ENCODE peak calls at places on chromosomes 13 and 19, in eight cellular contexts. X is endodermal cell; G is A549; Q is effector memory CD4-positive, alpha-beta T cell; B is gastrocnemius medialis; D is HCT116; V is GM23248; Y is CD8-positive, alpha-beta memory T cell. K is an unnamed sample. For H3K4me1, the result is how much of the 10 kb centered on the place peaks cover.

GRCh38 chr13:84574851-84575250 is 692.6 kb upstream of the SLITRK1 start:
- DNase-seq in X (no peak), G (peak), Q (no peak), B (no peak), D (no peak), V (peak), Y (no peak), K (no peak)

GRCh38 chr13:106138620-106139019 is 396.8 kb downstream of the EFNB2 start:
- DNase-seq in X (no peak), G (no peak), Q (no peak), B (no peak), D (no peak), V (no peak), Y (no peak), K (no peak)

GRCh38 chr19:35585844-35586243 is at the start of gene PMIS2:
- DNase-seq in X (peak), G (peak), Q (no peak), B (no peak), D (no peak), V (no peak), Y (no peak), K (no peak)

GRCh38 chr13:113951246-113951999 is 22.5 kb downstream of the C13orf46 start:
- DNase-seq in X (peak), G (peak), Q (peak), B (peak), D (peak), V (peak), Y (peak), K (peak)

GRCh38 chr13:87975035-87975434 is 303.9 kb downstream of the SLITRK5 start:
- DNase-seq in X (no peak), G (no peak), Q (no peak), B (no peak), D (no peak), V (no peak), Y (no peak), K (no peak)

GRCh38 chr19:18119243-18120105 is 21.9 kb downstream of the MAST3 start:
- DNase-seq in X (no peak), G (no peak), Q (peak), B (no peak), D (no peak), V (no peak), Y (peak), K (no peak)

GRCh38 chr13:21849323-21849722 is 178.4 kb downstream of the FGF9 start:
- DNase-seq in X (peak), G (peak), Q (peak), B (no peak), D (peak), V (peak), Y (peak), K (no peak)

GRCh38 chr13:114064516-114065140 is 67.8 kb downstream of the RASA3 start:
- DNase-seq in X (no peak), G (peak), Q (no peak), B (no peak), D (no peak), V (peak), Y (no peak), K (no peak)

GRCh38 chr13:38514575-38514974 is 164.9 kb downstream of the UFM1 start:
- DNase-seq in X (no peak), G (no peak), Q (no peak), B (no peak), D (no peak), V (no peak), Y (no peak), K (no peak)

GRCh38 chr13:46964789-46965527 is 68.1 kb upstream of the HTR2A start:
- DNase-seq in X (no peak), G (no peak), Q (no peak), B (no peak), D (no peak), V (peak), Y (no peak), K (no peak)

GRCh38 chr13:28622286-28622685 is 36.6 kb upstream of the POMP start:
- DNase-seq in X (no peak), G (no peak), Q (no peak), B (peak), D (no peak), V (no peak), Y (no peak), K (peak)

GRCh38 chr19:35717665-35718344 is at the start of gene KMT2B:
- DNase-seq in X (no peak), G (peak), Q (no peak), B (peak), D (no peak), V (no peak), Y (no peak), K (no peak)

GRCh38 chr19:37855098-37855497 is 51.3 kb downstream of the WDR87 start:
- DNase-seq in X (no peak), G (no peak), Q (no peak), B (no peak), D (no peak), V (peak), Y (no peak), K (no peak)

GRCh38 chr13:47211106-47211505 is 314.3 kb upstream of the HTR2A start:
- DNase-seq in X (peak), G (no peak), Q (no peak), B (no peak), D (no peak), V (peak), Y (no peak), K (no peak)

GRCh38 chr13:80086304-80086721 is 254.6 kb downstream of the SPRY2 start:
- DNase-seq in X (no peak), G (peak), Q (no peak), B (no peak), D (no peak), V (peak), Y (no peak), K (no peak)

GRCh38 chr13:24802074-24802473 is 38.1 kb downstream of the RNF17 start:
- DNase-seq in X (no peak), G (peak), Q (no peak), B (no peak), D (no peak), V (peak), Y (no peak), K (no peak)

GRCh38 chr19:35045667-35046300 is 4.3 kb downstream of the HPN start:
- DNase-seq in X (peak), G (peak), Q (no peak), B (no peak), D (no peak), V (peak), Y (no peak), K (no peak)

GRCh38 chr19:16197188-16197621 is 506 bp upstream of the AP1M1 start:
- DNase-seq in X (no peak), G (no peak), Q (no peak), B (no peak), D (no peak), V (peak), Y (no peak), K (no peak)

GRCh38 chr13:32988588-32989256 is 27.5 kb upstream of the KL start:
- DNase-seq in X (no peak), G (no peak), Q (no peak), B (no peak), D (no peak), V (peak), Y (no peak), K (no peak)

DNA sequence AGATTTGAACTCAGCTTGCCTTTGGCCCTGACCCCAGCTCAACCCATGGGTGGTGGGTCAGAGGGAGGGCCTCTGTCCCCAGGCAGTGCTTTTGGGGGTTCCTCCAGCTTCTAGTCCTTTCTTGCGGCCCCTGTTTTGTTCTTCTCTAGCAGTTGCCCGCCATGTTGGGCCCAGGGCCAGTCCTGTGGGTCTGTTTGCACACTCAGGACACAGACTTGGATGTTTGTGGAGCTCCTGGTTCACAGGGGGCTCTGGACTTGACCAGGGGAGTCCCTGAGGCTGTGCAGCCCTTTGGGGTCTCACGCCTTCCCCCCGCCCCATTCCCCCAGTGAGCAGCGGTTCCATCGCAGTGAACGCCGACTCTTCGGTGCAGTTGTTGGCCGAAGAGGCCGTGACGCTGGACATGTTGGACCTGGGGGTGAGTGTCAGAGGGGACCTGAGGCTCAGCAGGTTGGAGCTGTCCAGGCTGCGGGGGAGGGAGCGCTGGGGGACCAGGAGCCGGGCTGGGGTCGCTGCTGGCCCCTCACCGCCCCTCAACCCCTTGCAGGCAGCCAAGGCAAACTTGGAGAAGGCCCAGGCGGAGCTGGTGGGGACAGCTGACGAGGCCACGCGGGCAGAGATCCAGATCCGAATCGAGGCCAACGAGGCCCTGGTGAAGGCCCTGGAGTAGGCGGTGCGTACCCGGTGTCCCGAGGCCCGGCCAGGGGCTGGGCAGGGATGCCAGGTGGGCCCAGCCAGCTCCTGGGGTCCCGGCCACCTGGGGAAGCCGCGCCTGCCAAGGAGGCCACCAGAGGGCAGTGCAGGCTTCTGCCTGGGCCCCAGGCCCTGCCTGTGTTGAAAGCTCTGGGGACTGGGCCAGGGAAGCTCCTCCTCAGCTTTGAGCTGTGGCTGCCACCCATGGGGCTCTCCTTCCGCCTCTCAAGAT is 2.5 kb downstream of the ATP5F1D start:
- DNase-seq in X (peak), G (peak), Q (peak), B (peak), D (no peak), V (peak), Y (peak), K (peak)
- H3K4me3 ChIP-seq in X (no peak), G (peak), Q (no peak), B (peak), D (peak), V (peak), Y (no peak), K (peak)

GRCh38 chr19:55432355-55432959 is 10.6 kb downstream of the SHISA7 start:
- DNase-seq in X (peak), G (no peak), Q (no peak), B (no peak), D (no peak), V (peak), Y (no peak), K (no peak)

GRCh38 chr19:55435020-55435419 is 8.1 kb downstream of the SHISA7 start:
- DNase-seq in X (no peak), G (no peak), Q (no peak), B (no peak), D (no peak), V (no peak), Y (no peak), K (no peak)

GRCh38 chr19:55434356-55434755 is 8.7 kb downstream of the SHISA7 start:
- DNase-seq in X (no peak), G (no peak), Q (no peak), B (no peak), D (no peak), V (no peak), Y (no peak), K (no peak)

GRCh38 chr19:55431183-55431582 is 11.9 kb downstream of the SHISA7 start:
- DNase-seq in X (no peak), G (no peak), Q (no peak), B (no peak), D (no peak), V (peak), Y (no peak), K (no peak)

DNA sequence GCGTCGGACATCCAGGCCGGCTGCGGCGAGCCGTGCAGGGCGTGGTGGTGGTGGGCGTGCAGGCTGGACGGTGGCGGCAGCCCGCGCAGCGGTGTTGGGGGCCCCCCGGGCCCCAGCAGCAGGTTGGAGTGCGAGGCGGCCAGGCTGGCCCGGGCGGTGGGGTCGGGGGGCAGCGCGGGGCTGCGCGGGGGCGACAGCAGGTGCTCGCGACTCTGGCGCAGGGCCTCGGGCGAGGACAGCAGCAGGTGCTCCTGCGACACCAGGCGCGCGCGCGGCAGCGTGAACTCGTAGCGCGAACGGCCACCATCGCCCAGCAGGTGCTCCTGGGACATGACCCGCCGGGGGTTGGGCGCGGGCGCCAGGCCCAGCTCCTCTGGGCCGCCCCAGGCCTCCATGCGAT is 9.8 kb downstream of the SHISA7 start:
- DNase-seq in X (peak), G (no peak), Q (no peak), B (no peak), D (no peak), V (no peak), Y (no peak), K (no peak)
- H3K4me1 ChIP-seq in X (under half), G (under half), Q (under half), B (under half), D (under half), V (under half), Y (under half), K (under half)

DNA sequence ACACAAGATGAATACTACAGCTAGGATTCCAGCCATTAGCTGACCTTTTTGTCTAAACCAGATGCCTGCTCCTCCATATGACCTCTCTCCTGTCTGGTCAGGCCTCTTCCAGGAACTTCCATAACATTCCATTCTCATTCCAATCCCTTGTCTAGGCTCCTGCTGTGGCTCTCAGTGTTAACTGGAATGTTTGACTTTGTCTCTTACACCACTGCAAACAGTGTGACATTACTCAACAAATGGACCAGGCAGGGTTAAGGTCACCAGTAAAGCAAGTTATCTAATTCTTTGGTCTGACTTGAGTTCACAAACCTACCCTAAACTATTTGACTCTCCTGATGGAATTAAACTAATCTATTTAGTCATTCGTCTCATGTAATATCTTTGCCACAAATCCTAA is 2.1 kb upstream of the GPC6 start:
- DNase-seq in X (peak), G (peak), Q (no peak), B (no peak), D (no peak), V (peak), Y (no peak), K (no peak)
- H3K27ac ChIP-seq in X (peak), G (peak), Q (no peak), B (no peak), D (no peak), V (no peak), Y (no peak), K (no peak)

GRCh38 chr19:12875086-12875485 is 6.2 kb downstream of the DNASE2 start:
- DNase-seq in X (no peak), G (no peak), Q (no peak), B (no peak), D (no peak), V (no peak), Y (no peak), K (no peak)

GRCh38 chr19:12872255-12872654 is 9.0 kb downstream of the DNASE2 start:
- DNase-seq in X (no peak), G (no peak), Q (no peak), B (no peak), D (no peak), V (no peak), Y (no peak), K (no peak)

GRCh38 chr19:12873891-12874745 is 7.1 kb downstream of the DNASE2 start:
- DNase-seq in X (no peak), G (no peak), Q (no peak), B (no peak), D (no peak), V (no peak), Y (no peak), K (no peak)

GRCh38 chr19:12871681-12872080 is 9.6 kb downstream of the DNASE2 start:
- DNase-seq in X (no peak), G (no peak), Q (no peak), B (no peak), D (no peak), V (no peak), Y (no peak), K (no peak)

GRCh38 chr19:12872941-12873890 is 8.0 kb downstream of the DNASE2 start:
- DNase-seq in X (peak), G (peak), Q (peak), B (no peak), D (no peak), V (peak), Y (peak), K (no peak)
- H3K4me3 ChIP-seq in X (no peak), G (no peak), Q (no peak), B (no peak), D (no peak), V (no peak), Y (no peak), K (peak)

DNA sequence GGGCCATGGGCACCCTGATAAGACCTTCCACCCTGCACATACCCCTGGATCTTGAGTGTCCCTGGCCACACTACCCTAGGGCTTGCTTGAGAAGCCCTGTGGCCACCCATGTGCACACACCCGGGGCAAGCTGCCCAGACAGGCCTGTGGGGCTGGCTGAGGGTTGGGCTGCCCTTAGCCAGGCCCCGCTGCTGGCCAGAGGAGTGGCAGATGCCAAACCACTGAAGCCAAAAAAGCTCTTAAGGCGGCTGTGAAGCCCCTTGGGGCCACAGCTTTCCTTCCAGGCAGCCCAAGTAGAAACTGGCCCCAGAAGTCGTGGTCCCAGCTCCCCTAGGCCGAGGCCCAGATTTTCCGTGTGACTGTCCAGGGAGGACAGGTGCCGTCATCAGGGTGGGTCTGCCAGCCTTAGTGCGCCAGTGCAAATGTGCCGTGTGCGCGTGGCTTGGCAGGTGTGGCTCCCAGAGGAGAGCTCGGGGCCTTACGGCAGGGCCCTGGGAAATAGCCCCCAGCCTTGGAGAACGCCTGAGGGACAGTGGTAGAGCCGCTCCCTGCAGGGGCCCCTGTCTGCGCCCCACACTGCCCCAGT is 14.8 kb downstream of the CEBPG start:
- DNase-seq in X (no peak), G (no peak), Q (no peak), B (no peak), D (no peak), V (no peak), Y (no peak), K (no peak)
- H3K4me1 ChIP-seq in X (under half), G (under half), Q (under half), B (half or more), D (under half), V (under half), Y (under half), K (half or more)

GRCh38 chr19:1970806-1971502 is 30.0 kb downstream of the CSNK1G2 start:
- DNase-seq in X (no peak), G (no peak), Q (no peak), B (no peak), D (no peak), V (no peak), Y (no peak), K (no peak)
- H3K27ac ChIP-seq in X (no peak), G (no peak), Q (peak), B (no peak), D (no peak), V (no peak), Y (no peak), K (no peak)

GRCh38 chr19:4473708-4474503 is 1.8 kb downstream of the HDGFL2 start:
- DNase-seq in X (peak), G (no peak), Q (no peak), B (no peak), D (no peak), V (peak), Y (no peak), K (no peak)
- H3K4me3 ChIP-seq in X (peak), G (peak), Q (no peak), B (no peak), D (peak), V (peak), Y (no peak), K (no peak)

GRCh38 chr19:1019616-1019961 is 1.3 kb downstream of the TMEM259 start:
- DNase-seq in X (no peak), G (no peak), Q (no peak), B (no peak), D (no peak), V (no peak), Y (no peak), K (no peak)
- H3K4me1 ChIP-seq in X (under half), G (under half), Q (under half), B (half or more), D (half or more), V (under half), Y (half or more), K (under half)